ENCODE peak calls at places on chromosomes 5 and 9, in six cellular contexts. Q, W, X, Z, T and R are unnamed samples.

GRCh38 chr9:71858812-71859211 is 52.2 kb downstream of the ABHD17B start:
- DNase-seq in X (no peak), T (no peak), W (no peak), Q (no peak), Z (peak), R (no peak)

GRCh38 chr5:138029501-138029900 is 3.4 kb downstream of the FAM13B start:
- DNase-seq in X (no peak), T (no peak), W (no peak), Z (no peak), Q (no peak), R (no peak)

GRCh38 chr9:110148384-110148783 is 59.6 kb downstream of the C9orf152 start:
- DNase-seq in W (no peak), X (no peak), Q (no peak), Z (no peak), T (peak), R (peak)

GRCh38 chr5:179472641-179473040 is 77.7 kb upstream of the RUFY1 start:
- DNase-seq in Q (no peak), Z (no peak), W (no peak), X (no peak), T (no peak), R (no peak)

GRCh38 chr5:173330151-173330855 is 2.1 kb upstream of the STC2 start:
- DNase-seq in T (no peak), W (no peak), X (no peak), Q (no peak), Z (no peak), R (peak)

GRCh38 chr5:171635028-171635427 is 150.6 kb upstream of the SMIM23 start:
- DNase-seq in X (no peak), Z (no peak), W (no peak), T (no peak), Q (no peak), R (no peak)

GRCh38 chr9:121201738-121202533 is at the start of gene RAB14:
- DNase-seq in X (peak), T (peak), Q (peak), W (peak), Z (peak), R (peak)

GRCh38 chr9:133855802-133856592 is 117.8 kb upstream of the SARDH start:
- DNase-seq in T (peak), Z (peak), X (peak), Q (no peak), W (no peak), R (peak)

GRCh38 chr5:169548315-169548714 is 35.3 kb upstream of the SPDL1 start:
- DNase-seq in Q (no peak), X (no peak), Z (peak), T (peak), W (no peak), R (peak)

GRCh38 chr9:136577941-136578619 is 32.2 kb upstream of the NOTCH1 start:
- DNase-seq in W (no peak), T (no peak), Z (no peak), Q (no peak), X (no peak), R (no peak)

GRCh38 chr5:159518361-159518760 is 188.1 kb upstream of the IL12B start:
- DNase-seq in Q (no peak), W (no peak), T (peak), Z (peak), X (no peak), R (no peak)

GRCh38 chr9:112485574-112485973 is 1.1 kb upstream of the KIAA1958 start:
- DNase-seq in Z (no peak), W (no peak), X (no peak), Q (no peak), T (no peak), R (no peak)

GRCh38 chr5:72283358-72283757 is 36.7 kb downstream of the MRPS27 start:
- DNase-seq in Z (no peak), Q (no peak), W (no peak), X (no peak), T (no peak), R (peak)

GRCh38 chr5:175094461-175094860 is 349.5 kb downstream of the DRD1 start:
- DNase-seq in Z (no peak), T (no peak), Q (no peak), X (no peak), W (no peak), R (no peak)

GRCh38 chr9:109331353-109331752 is 10.5 kb upstream of the EPB41L4B start:
- DNase-seq in T (peak), Z (no peak), W (no peak), Q (no peak), X (peak), R (no peak)

GRCh38 chr9:1869843-1870242 is 145.3 kb upstream of the SMARCA2 start:
- DNase-seq in Q (no peak), W (peak), Z (peak), X (peak), T (peak), R (no peak)

GRCh38 chr9:102506391-102506790 is 488.7 kb upstream of the CYLC2 start:
- DNase-seq in W (no peak), Q (no peak), Z (no peak), T (no peak), X (no peak), R (no peak)

GRCh38 chr9:70601000-70601929 is 186.8 kb upstream of the KLF9 start:
- DNase-seq in T (peak), Q (peak), X (peak), W (no peak), Z (peak), R (peak)

GRCh38 chr5:179549973-179550510 is 312 bp upstream of the RUFY1 start:
- DNase-seq in X (no peak), W (peak), Q (peak), T (no peak), Z (no peak), R (peak)

GRCh38 chr5:65062684-65063083 is 294.0 kb downstream of the CWC27 start:
- DNase-seq in X (peak), W (no peak), T (peak), Q (no peak), Z (peak), R (peak)

GRCh38 chr5:125004009-125004408 is 257.6 kb upstream of the ZNF608 start:
- DNase-seq in T (no peak), Z (no peak), Q (no peak), X (no peak), W (no peak), R (no peak)

GRCh38 chr9:12274577-12274976 is 418.6 kb upstream of the TYRP1 start:
- DNase-seq in W (no peak), T (no peak), Q (no peak), X (no peak), Z (no peak), R (no peak)

GRCh38 chr5:178355662-178356061 is 123.1 kb upstream of the PHYKPL start:
- DNase-seq in X (no peak), Z (no peak), W (no peak), T (no peak), Q (no peak), R (no peak)

GRCh38 chr9:89138463-89139390 is 39.9 kb downstream of the SHC3 start:
- DNase-seq in T (peak), Q (no peak), W (no peak), Z (peak), X (no peak), R (peak)

GRCh38 chr9:114449236-114449635 is 56.0 kb downstream of the WHRN start:
- DNase-seq in W (no peak), T (no peak), X (no peak), Z (no peak), Q (no peak), R (no peak)

GRCh38 chr9:12775963-12776774 is 1.3 kb downstream of the LURAP1L start:
- DNase-seq in W (no peak), Z (peak), X (peak), Q (peak), T (peak), R (peak)

GRCh38 chr5:163312598-163312997 is 124.8 kb upstream of the CCNG1 start:
- DNase-seq in W (no peak), Q (no peak), T (no peak), Z (no peak), X (no peak), R (no peak)